ENCODE peak calls at places on chromosomes 6 and 20, in four cellular contexts. One of them, this sample, is unnamed.

GRCh38 chr6:90584636-90585255 is 2.1 kb downstream of the MAP3K7 start:
- DNase-seq in brain microvascular endothelial cell: no peak
- DNase-seq in breast epithelium: no peak
- DNase-seq in Caco-2: no peak
- DNase-seq in this sample: no peak

GRCh38 chr6:33297956-33298772 is 578 bp downstream of the RGL2 start:
- DNase-seq in brain microvascular endothelial cell: peak
- DNase-seq in breast epithelium: peak
- DNase-seq in Caco-2: peak
- DNase-seq in this sample: no peak

GRCh38 chr20:39376788-39377187 is 414.6 kb downstream of the DHX35 start:
- DNase-seq in breast epithelium: no peak
- DNase-seq in brain microvascular endothelial cell: no peak
- DNase-seq in Caco-2: no peak
- DNase-seq in this sample: no peak

GRCh38 chr6:167551634-167552630 is 227.0 kb downstream of the TTLL2 start:
- DNase-seq in brain microvascular endothelial cell: no peak
- DNase-seq in breast epithelium: no peak
- DNase-seq in Caco-2: no peak
- DNase-seq in this sample: no peak

GRCh38 chr20:19802492-19803158 is 44.6 kb downstream of the RIN2 start:
- DNase-seq in Caco-2: peak
- DNase-seq in brain microvascular endothelial cell: no peak
- DNase-seq in breast epithelium: no peak
- DNase-seq in this sample: no peak

GRCh38 chr6:27145731-27146455 is 101.6 kb upstream of the PRSS16 start:
- DNase-seq in Caco-2: peak
- DNase-seq in breast epithelium: peak
- DNase-seq in brain microvascular endothelial cell: peak
- DNase-seq in this sample: no peak

GRCh38 chr6:133919362-133919761 is 30.4 kb downstream of the TCF21 start:
- DNase-seq in Caco-2: no peak
- DNase-seq in breast epithelium: no peak
- DNase-seq in brain microvascular endothelial cell: no peak
- DNase-seq in this sample: no peak

GRCh38 chr20:32528291-32528891 is 56.7 kb downstream of the NOL4L start:
- DNase-seq in breast epithelium: no peak
- DNase-seq in Caco-2: no peak
- DNase-seq in brain microvascular endothelial cell: no peak
- DNase-seq in this sample: no peak

GRCh38 chr6:121897337-121897760 is 461.9 kb downstream of the GJA1 start:
- DNase-seq in breast epithelium: no peak
- DNase-seq in Caco-2: no peak
- DNase-seq in brain microvascular endothelial cell: no peak
- DNase-seq in this sample: no peak

GRCh38 chr20:31842471-31843157 is 2.8 kb downstream of the FOXS1 start:
- DNase-seq in brain microvascular endothelial cell: peak
- DNase-seq in breast epithelium: no peak
- DNase-seq in Caco-2: no peak
- DNase-seq in this sample: no peak

GRCh38 chr20:63895886-63896135 is 885 bp downstream of the DNAJC5 start:
- DNase-seq in brain microvascular endothelial cell: no peak
- DNase-seq in breast epithelium: no peak
- DNase-seq in Caco-2: no peak
- DNase-seq in this sample: no peak

GRCh38 chr20:47310729-47311128 is 45.8 kb downstream of the ZMYND8 start:
- DNase-seq in brain microvascular endothelial cell: no peak
- DNase-seq in breast epithelium: no peak
- DNase-seq in Caco-2: no peak
- DNase-seq in this sample: no peak

GRCh38 chr6:11093065-11093590 is 506 bp upstream of the SMIM13 start:
- DNase-seq in Caco-2: no peak
- DNase-seq in brain microvascular endothelial cell: no peak
- DNase-seq in breast epithelium: no peak
- DNase-seq in this sample: no peak

DNA sequence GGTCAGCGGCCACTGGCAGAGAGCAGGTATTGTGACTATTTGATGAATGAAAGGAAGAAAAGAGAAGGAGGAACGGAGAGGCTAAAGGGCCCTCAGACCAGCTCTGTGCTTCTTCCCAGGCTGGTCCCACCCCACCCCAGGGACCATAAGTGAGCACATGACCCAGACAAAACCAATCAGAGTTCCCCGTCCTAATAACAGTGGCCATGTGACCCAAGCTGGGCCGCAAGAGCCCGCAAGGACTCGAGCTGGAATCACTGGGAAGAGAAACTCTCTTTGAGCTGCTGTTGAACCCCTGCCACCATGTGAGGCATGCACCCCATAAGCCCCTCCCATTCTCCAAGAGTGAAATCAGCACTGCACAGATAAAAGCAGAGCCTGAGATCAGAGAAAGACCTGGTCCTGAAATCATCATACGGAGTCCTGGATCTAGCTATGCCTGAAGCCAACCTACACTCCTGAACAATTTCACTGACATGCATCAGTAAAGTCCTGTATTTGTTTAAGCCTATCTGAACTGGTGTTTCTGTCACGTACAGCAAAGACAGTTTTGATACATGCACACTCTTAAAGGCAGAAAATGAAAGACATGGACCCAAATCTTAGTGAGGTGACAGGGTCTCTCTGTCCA is 90.2 kb downstream of the PREX1 start:
- DNase-seq in brain microvascular endothelial cell: no peak
- DNase-seq in Caco-2: no peak
- DNase-seq in breast epithelium: no peak
- DNase-seq in this sample: no peak
- H3K4me3 ChIP-seq in brain microvascular endothelial cell: no peak
- H3K4me3 ChIP-seq in Caco-2: no peak
- H3K4me3 ChIP-seq in breast epithelium: no peak
- H3K4me3 ChIP-seq in this sample: no peak

GRCh38 chr6:87378947-87379346 is 28.8 kb upstream of the CFAP206 start:
- DNase-seq in Caco-2: no peak
- DNase-seq in brain microvascular endothelial cell: no peak
- DNase-seq in breast epithelium: no peak
- DNase-seq in this sample: no peak

GRCh38 chr6:87382861-87383260 is 24.9 kb upstream of the CFAP206 start:
- DNase-seq in brain microvascular endothelial cell: no peak
- DNase-seq in Caco-2: no peak
- DNase-seq in breast epithelium: no peak
- DNase-seq in this sample: no peak

DNA sequence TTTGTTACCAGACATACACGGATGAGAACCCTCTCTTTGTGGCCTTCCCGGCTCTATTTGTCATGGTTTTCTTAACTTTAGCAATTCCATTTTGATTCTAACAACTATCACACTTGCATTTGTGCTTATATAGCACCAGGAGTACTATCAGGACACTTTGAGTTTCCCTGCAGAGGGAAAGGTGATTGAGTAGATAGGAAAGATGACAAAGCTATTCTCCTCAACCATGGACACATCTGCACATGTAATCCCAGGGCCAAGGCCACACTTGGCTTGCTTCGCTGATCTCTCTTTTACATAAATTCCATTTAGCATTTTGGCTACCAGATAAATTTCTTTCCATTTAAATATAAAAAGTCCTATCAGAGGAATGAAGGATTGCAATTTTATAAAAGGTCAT is 23.3 kb upstream of the CFAP206 start:
- DNase-seq in breast epithelium: no peak
- DNase-seq in brain microvascular endothelial cell: no peak
- DNase-seq in Caco-2: no peak
- DNase-seq in this sample: no peak
- TF ChIP-seq CTCF in breast epithelium: no peak
- TF ChIP-seq CTCF in brain microvascular endothelial cell: no peak
- TF ChIP-seq CTCF in Caco-2: no peak
- TF ChIP-seq CTCF in this sample: no peak

GRCh38 chr20:12068146-12068545 is 150.5 kb downstream of the BTBD3 start:
- DNase-seq in Caco-2: peak
- DNase-seq in brain microvascular endothelial cell: no peak
- DNase-seq in breast epithelium: no peak
- DNase-seq in this sample: no peak
- H3K4me3 ChIP-seq in Caco-2: no peak
- H3K4me3 ChIP-seq in brain microvascular endothelial cell: no peak
- H3K4me3 ChIP-seq in breast epithelium: no peak
- H3K4me3 ChIP-seq in this sample: no peak

GRCh38 chr20:8670900-8671229 is 398.0 kb upstream of the PLCB4 start:
- DNase-seq in Caco-2: no peak
- DNase-seq in brain microvascular endothelial cell: no peak
- DNase-seq in breast epithelium: no peak
- DNase-seq in this sample: peak
- TF ChIP-seq CTCF in Caco-2: no peak
- TF ChIP-seq CTCF in brain microvascular endothelial cell: no peak
- TF ChIP-seq CTCF in breast epithelium: no peak
- TF ChIP-seq CTCF in this sample: no peak

This sample was measured in AG09309.